ENCODE peak calls at places on chromosomes 11 and 22, in six cellular contexts. X, C, L, R, U and F are unnamed samples.

GRCh38 chr11:2997406-2997805 is 5.3 kb upstream of the NAP1L4 start:
- DNase-seq in R (no peak), L (no peak), X (no peak), C (no peak), U (no peak), F (no peak)

GRCh38 chr11:110774138-110775014 is 62.1 kb upstream of the ARHGAP20 start:
- DNase-seq in L (no peak), C (no peak), U (no peak), X (no peak), R (no peak), F (no peak)

GRCh38 chr11:122494171-122494570 is 161.4 kb upstream of the UBASH3B start:
- DNase-seq in R (no peak), L (no peak), X (no peak), C (no peak), U (no peak), F (no peak)

GRCh38 chr11:44008698-44009097 is 39.1 kb upstream of the ACCSL start:
- DNase-seq in U (no peak), R (no peak), X (no peak), C (no peak), L (no peak), F (no peak)

GRCh38 chr11:128468106-128468505 is 119.3 kb downstream of the ETS1 start:
- DNase-seq in R (no peak), U (no peak), C (no peak), L (no peak), X (no peak), F (no peak)

GRCh38 chr11:63180536-63180935 is 36.5 kb upstream of the SLC22A24 start:
- DNase-seq in U (no peak), R (no peak), L (no peak), C (no peak), X (no peak), F (no peak)

GRCh38 chr11:70159612-70160570 is 43.2 kb upstream of the FADD start:
- DNase-seq in U (peak; percentile 77), R (peak; percentile 82), C (no peak), X (peak; percentile 99), L (no peak), F (no peak)

GRCh38 chr11:16778286-16778685 is 39.8 kb downstream of the C11orf58 start:
- DNase-seq in U (no peak), R (no peak), X (no peak), C (no peak), L (no peak), F (peak; percentile 15)

GRCh38 chr11:86264649-86265048 is 20.1 kb downstream of the EED start:
- DNase-seq in R (no peak), L (no peak), C (no peak), X (no peak), U (no peak), F (no peak)

GRCh38 chr11:69992943-69993694 is 85.0 kb upstream of the ANO1 start:
- DNase-seq in L (no peak), U (no peak), R (no peak), C (no peak), X (no peak), F (peak; percentile 11)

GRCh38 chr11:111733009-111733408 is 33.2 kb downstream of the PPP2R1B start:
- DNase-seq in L (no peak), R (no peak), U (no peak), C (peak; percentile 71), X (no peak), F (peak; percentile 61)

GRCh38 chr22:49547751-49548239 is 279.9 kb downstream of the BRD1 start:
- DNase-seq in U (no peak), X (no peak), R (no peak), C (no peak), L (no peak), F (peak; percentile 51)

GRCh38 chr11:5476184-5476819 is 12.2 kb upstream of the OR52D1 start:
- DNase-seq in R (peak; percentile 52), L (no peak), X (peak; percentile 4), C (no peak), U (peak; percentile 38), F (no peak)

GRCh38 chr22:40235418-40235817 is 57.7 kb downstream of the TNRC6B start:
- DNase-seq in X (no peak), L (no peak), R (no peak), U (no peak), C (no peak), F (no peak)

GRCh38 chr22:22906907-22907550 is 19.4 kb downstream of the IGLL5 start:
- DNase-seq in C (no peak), X (no peak), R (no peak), U (no peak), L (no peak), F (no peak)

GRCh38 chr22:36356708-36357694 is 30.8 kb downstream of the MYH9 start:
- DNase-seq in R (no peak), U (no peak), L (no peak), X (no peak), C (no peak), F (no peak)

GRCh38 chr22:35589071-35589735 is 27.9 kb downstream of the MB start:
- DNase-seq in C (peak; percentile 84), U (peak; percentile 57), R (peak; percentile 87), L (no peak), X (peak; percentile 96), F (no peak)

GRCh38 chr11:94666792-94667721 is 99.9 kb downstream of the PIWIL4 start:
- DNase-seq in U (no peak), X (no peak), L (no peak), C (no peak), R (no peak), F (no peak)
- TF ChIP-seq CTCF in U (no peak), X (no peak), L (no peak), C (no peak), R (no peak), F (no peak)

DNA sequence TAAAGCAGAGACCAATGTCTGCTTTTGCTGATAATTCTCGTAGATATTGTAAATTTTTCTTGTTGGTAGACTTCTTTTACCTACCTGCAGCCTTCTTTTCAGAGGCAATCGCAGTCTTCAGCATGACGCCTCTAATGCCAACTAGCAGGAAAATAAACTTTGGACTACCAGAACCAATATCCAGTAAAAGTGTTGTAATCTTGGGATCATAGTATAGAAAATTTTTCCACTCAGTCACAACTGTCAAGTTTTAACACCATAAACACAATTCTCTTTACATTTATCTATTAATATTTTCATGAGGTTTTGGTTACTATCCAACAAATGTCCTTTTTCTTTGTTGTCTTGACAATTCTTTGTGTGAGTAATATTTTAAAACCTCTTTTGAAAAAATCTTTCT is 2.3 kb downstream of the DEPDC7 start:
- DNase-seq in X (no peak), U (no peak), C (no peak), R (no peak), L (no peak), F (no peak)
- H3K4me3 ChIP-seq in X (no peak overlapping the region), U (no peak overlapping the region), C (peak overlapping the region; percentile 73), R (no peak overlapping the region), L (no peak overlapping the region), F (no peak overlapping the region)

GRCh38 chr11:47391077-47391583 is 12.8 kb upstream of the SPI1 start:
- DNase-seq in X (no peak), C (no peak), U (no peak), R (no peak), L (no peak), F (peak; percentile 87)

GRCh38 chr11:47393163-47394049 is 15.0 kb upstream of the SLC39A13 start:
- DNase-seq in C (peak; percentile 58), U (no peak), L (no peak), X (no peak), R (no peak), F (peak; percentile 76)

GRCh38 chr11:47392546-47393162 is 14.3 kb upstream of the SPI1 start:
- DNase-seq in X (no peak), C (no peak), L (no peak), R (no peak), U (no peak), F (no peak)

GRCh38 chr11:47390084-47390760 is 11.9 kb upstream of the SPI1 start:
- DNase-seq in L (no peak), C (no peak), R (no peak), U (no peak), X (no peak), F (no peak)

DNA sequence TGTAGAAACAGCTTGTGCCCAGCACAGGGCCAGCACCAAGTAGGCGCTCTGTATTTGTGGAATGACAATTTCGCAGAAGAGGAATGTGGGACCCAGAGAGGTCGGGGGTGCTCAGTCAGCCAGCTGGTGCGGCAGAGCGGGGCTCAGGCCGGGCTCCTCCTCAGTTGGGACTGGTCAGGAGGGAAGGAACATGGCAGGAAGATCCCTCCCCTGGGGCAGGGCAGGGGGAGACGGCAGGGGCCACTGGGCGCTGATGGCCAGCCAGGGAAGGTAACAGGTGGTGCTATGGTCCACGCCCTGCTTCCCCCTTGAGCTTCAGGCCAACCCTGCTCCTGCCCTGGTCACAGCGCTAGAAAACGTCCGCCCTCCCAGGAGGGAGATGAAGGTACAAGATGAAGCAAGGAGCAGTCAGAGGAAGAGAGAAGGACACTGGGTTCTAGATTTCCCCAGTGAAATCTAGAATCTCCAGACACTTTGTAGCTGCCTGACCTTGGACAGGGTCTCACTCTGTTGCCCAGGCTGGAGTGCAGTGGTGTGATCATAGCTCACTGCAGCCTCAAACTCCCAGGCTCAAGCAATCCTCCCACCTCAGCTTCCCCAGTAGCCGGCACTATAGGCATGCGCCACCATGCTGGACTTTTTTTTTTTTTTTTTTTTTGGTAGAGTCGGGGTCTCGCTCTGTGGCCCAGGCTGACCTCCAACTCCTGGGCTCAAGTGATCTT is 13.5 kb upstream of the SPI1 start:
- DNase-seq in X (no peak), U (no peak), R (no peak), L (no peak), C (no peak), F (no peak)
- H3K4me1 ChIP-seq in X (no peaks in the 10 kb centered on the region), U (no peaks in the 10 kb centered on the region), R (no peaks in the 10 kb centered on the region), L (peaks cover 23% of the 10 kb centered on the region), C (peaks cover 10% of the 10 kb centered on the region), F (peaks cover 29% of the 10 kb centered on the region)

GRCh38 chr11:11010624-11011127 is 152.8 kb upstream of the ZBED5 start:
- DNase-seq in X (no peak), R (peak; percentile 40), U (peak; percentile 45), C (peak; percentile 21), L (no peak), F (no peak)
- TF ChIP-seq CTCF in X (no peak), R (peak; percentile 36), U (peak; percentile 67), C (peak; percentile 30), L (peak; percentile 23), F (peak; percentile 49)

GRCh38 chr11:35163707-35164496 is 24.9 kb downstream of the CD44 start:
- DNase-seq in X (no peak), R (no peak), C (no peak), U (no peak), L (no peak), F (no peak)

GRCh38 chr11:35166369-35167360 is 27.7 kb downstream of the CD44 start:
- DNase-seq in C (peak; percentile 24), X (peak; percentile 90), U (peak; percentile 94), R (peak; percentile 57), L (no peak), F (no peak)

GRCh38 chr11:35163209-35163608 is 24.2 kb downstream of the CD44 start:
- DNase-seq in X (peak; percentile 35), L (no peak), R (no peak), C (no peak), U (no peak), F (no peak)

GRCh38 chr11:35167451-35167954 is 28.5 kb downstream of the CD44 start:
- DNase-seq in U (no peak), L (no peak), X (no peak), C (peak; percentile 51), R (no peak), F (no peak)

GRCh38 chr11:35165416-35166368 is 26.7 kb downstream of the CD44 start:
- DNase-seq in U (no peak), X (no peak), L (no peak), R (no peak), C (no peak), F (no peak)
- H3K4me3 ChIP-seq in U (peak overlapping the region; percentile 2), X (peak overlapping the region; percentile 36), L (no peak overlapping the region), R (no peak overlapping the region), C (no peak overlapping the region), F (no peak overlapping the region)

GRCh38 chr11:13261600-13262061 is 16.0 kb upstream of the BMAL1 start:
- DNase-seq in U (peak; percentile 86), C (no peak), X (no peak), L (no peak), R (peak; percentile 69), F (no peak)
- H3K4me1 ChIP-seq in U (peaks cover 43% of the 10 kb centered on the region), C (peaks cover 12% of the 10 kb centered on the region), X (peaks cover 37% of the 10 kb centered on the region), L (peaks cover 12% of the 10 kb centered on the region), R (peaks cover 30% of the 10 kb centered on the region), F (peaks cover 18% of the 10 kb centered on the region)